ENCODE peak calls at places on chromosomes 4 and X, in four cellular contexts. N, S, W and E are unnamed samples.

GRCh38 chr4:3371038-3371437 is 70.7 kb upstream of the HGFAC start:
- DNase-seq in N (no peak), S (no peak), W (no peak), E (peak)

GRCh38 chr4:184787766-184788503 is 37.8 kb downstream of the ACSL1 start:
- DNase-seq in N (no peak), S (no peak), W (no peak), E (no peak)

GRCh38 chr4:3877236-3877635 is 111.1 kb downstream of the ADRA2C start:
- DNase-seq in N (no peak), S (no peak), W (no peak), E (no peak)

GRCh38 chrX:47751670-47752069 is 85.0 kb upstream of the ZNF81 start:
- DNase-seq in N (peak), S (peak), W (no peak), E (peak)

GRCh38 chr4:137124278-137124932 is 407.9 kb downstream of the PCDH18 start:
- DNase-seq in N (no peak), S (no peak), W (peak), E (peak)

GRCh38 chr4:4923208-4923607 is 63.7 kb downstream of the MSX1 start:
- DNase-seq in N (no peak), S (no peak), W (no peak), E (peak)

GRCh38 chr4:176065365-176066249 is at the start of gene WDR17:
- DNase-seq in N (peak), S (peak), W (peak), E (peak)

GRCh38 chrX:134695999-134696398 is 37.7 kb upstream of the PLAC1 start:
- DNase-seq in N (no peak), S (no peak), W (no peak), E (no peak)

GRCh38 chr4:151316645-151317044 is 8.8 kb downstream of the SH3D19 start:
- DNase-seq in N (no peak), S (no peak), W (no peak), E (no peak)

GRCh38 chr4:45280121-45280520 is 553.8 kb upstream of the GNPDA2 start:
- DNase-seq in N (no peak), S (no peak), W (no peak), E (no peak)

GRCh38 chr4:41070516-41071281 is 143.6 kb downstream of the APBB2 start:
- DNase-seq in N (no peak), S (no peak), W (peak), E (no peak)

GRCh38 chrX:46626566-46626965 is 53.0 kb downstream of the CHST7 start:
- DNase-seq in N (no peak), S (no peak), W (no peak), E (no peak)

GRCh38 chr4:123411976-123412589 is 15.5 kb downstream of the SPRY1 start:
- DNase-seq in N (no peak), S (no peak), W (no peak), E (no peak)

GRCh38 chr4:66655505-66655904 is 889.8 kb downstream of the CENPC start:
- DNase-seq in N (no peak), S (no peak), W (no peak), E (no peak)

GRCh38 chr4:132001542-132001941 is 1147.6 kb upstream of the PCDH10 start:
- DNase-seq in N (no peak), S (no peak), W (peak), E (no peak)

GRCh38 chr4:38131371-38132139 is 171.4 kb downstream of the PTTG2 start:
- DNase-seq in N (peak), S (no peak), W (no peak), E (peak)

GRCh38 chr4:139696491-139696890 is 30.9 kb downstream of the MGST2 start:
- DNase-seq in N (no peak), S (no peak), W (no peak), E (no peak)

GRCh38 chr4:5990446-5991160 is 27.6 kb downstream of the C4orf50 start:
- DNase-seq in N (peak), S (no peak), W (no peak), E (no peak)

GRCh38 chr4:2413821-2414610 is 4.4 kb downstream of the ZFYVE28 start:
- DNase-seq in N (peak), S (peak), W (no peak), E (peak)

GRCh38 chr4:169658970-169659735 is 38.8 kb downstream of the CLCN3 start:
- DNase-seq in N (no peak), S (no peak), W (no peak), E (peak)

GRCh38 chrX:47217121-47217851 is 1.2 kb upstream of the CDK16 start:
- DNase-seq in N (peak), S (no peak), W (peak), E (peak)

GRCh38 chr4:3346146-3346545 is 53.3 kb downstream of the RGS12 start:
- DNase-seq in N (no peak), S (no peak), W (peak), E (peak)

GRCh38 chrX:104864296-104864695 is 298.3 kb downstream of the IL1RAPL2 start:
- DNase-seq in N (no peak), S (no peak), W (no peak), E (no peak)

GRCh38 chr4:123349401-123350190 is 47.0 kb upstream of the SPRY1 start:
- DNase-seq in N (no peak), S (no peak), W (no peak), E (peak)

GRCh38 chr4:161252520-161253141 is 911.2 kb downstream of the FSTL5 start:
- DNase-seq in N (no peak), S (no peak), W (peak), E (peak)

GRCh38 chr4:142396279-142396678 is 449.8 kb downstream of the INPP4B start:
- DNase-seq in N (no peak), S (no peak), W (peak), E (no peak)

GRCh38 chrX:49627030-49627777 is 28.4 kb downstream of the GAGE1 start:
- DNase-seq in N (peak), S (peak), W (no peak), E (peak)

GRCh38 chr4:21652508-21653108 is 296.0 kb downstream of the KCNIP4 start:
- DNase-seq in N (no peak), S (no peak), W (no peak), E (no peak)

GRCh38 chr4:178415925-178416324 is 973.7 kb upstream of the AGA start:
- DNase-seq in N (peak), S (no peak), W (no peak), E (no peak)

GRCh38 chrX:49155243-49155899 is 7.2 kb upstream of the MAGIX start:
- DNase-seq in N (peak), S (peak), W (peak), E (peak)

GRCh38 chrX:29662759-29663503 is 552.4 kb upstream of the MAGEB2 start:
- DNase-seq in N (no peak), S (no peak), W (peak), E (peak)

GRCh38 chr4:143354990-143355389 is 18.3 kb downstream of the GAB1 start:
- DNase-seq in N (no peak), S (no peak), W (no peak), E (no peak)

GRCh38 chr4:42401171-42401570 is 3.9 kb downstream of the SHISA3 start:
- DNase-seq in N (no peak), S (no peak), W (no peak), E (peak)

GRCh38 chrX:9429767-9430166 is 35.1 kb upstream of the TBL1X start:
- DNase-seq in N (no peak), S (no peak), W (no peak), E (no peak)

GRCh38 chrX:77731821-77732419 is 54.1 kb downstream of the ATRX start:
- DNase-seq in N (no peak), S (no peak), W (no peak), E (peak)

GRCh38 chrX:77733342-77733741 is 52.7 kb downstream of the ATRX start:
- DNase-seq in N (no peak), S (no peak), W (no peak), E (no peak)
- H4K5ac ChIP-seq in N (no peak), S (no peak), W (no peak), E (no peak)

GRCh38 chr4:110623710-110624015 is 786 bp upstream of the PITX2 start:
- DNase-seq in N (no peak), S (no peak), W (no peak), E (no peak)

GRCh38 chr4:110621328-110621812 is 1.5 kb downstream of the PITX2 start:
- DNase-seq in N (no peak), S (no peak), W (no peak), E (peak)

GRCh38 chr4:110624016-110624770 is 1.3 kb upstream of the PITX2 start:
- DNase-seq in N (no peak), S (no peak), W (no peak), E (peak)

GRCh38 chr4:110621839-110622751 is 782 bp downstream of the PITX2 start:
- DNase-seq in N (peak), S (peak), W (no peak), E (peak)

GRCh38 chr4:110622841-110623709 is at the start of gene PITX2:
- DNase-seq in N (peak), S (peak), W (peak), E (peak)
- H3K9ac ChIP-seq in N (no peak), S (no peak), W (peak), E (peak)

GRCh38 chrX:16870861-16871584 is 861 bp upstream of the RBBP7 start:
- DNase-seq in N (peak), S (peak), W (no peak), E (peak)
- H2AK5ac ChIP-seq in N (no peak), S (no peak), W (no peak), E (no peak)

GRCh38 chr4:183157215-183157614 is 58.2 kb downstream of the WWC2 start:
- DNase-seq in N (no peak), S (no peak), W (no peak), E (peak)

GRCh38 chr4:183149968-183150539 is 51.0 kb downstream of the WWC2 start:
- DNase-seq in N (no peak), S (no peak), W (no peak), E (no peak)

GRCh38 chr4:183155450-183156184 is 56.6 kb downstream of the WWC2 start:
- DNase-seq in N (no peak), S (no peak), W (no peak), E (no peak)

GRCh38 chr4:183154701-183155391 is 55.8 kb downstream of the WWC2 start:
- DNase-seq in N (no peak), S (no peak), W (peak), E (peak)

GRCh38 chr4:183153190-183153916 is 54.3 kb downstream of the WWC2 start:
- DNase-seq in N (no peak), S (no peak), W (no peak), E (peak)
- H4K5ac ChIP-seq in N (no peak), S (no peak), W (no peak), E (no peak)

GRCh38 chr4:64824591-64824990 is 415.3 kb upstream of the TECRL start:
- DNase-seq in N (no peak), S (no peak), W (no peak), E (no peak)
- H3K9ac ChIP-seq in N (no peak), S (no peak), W (no peak), E (no peak)

DNA sequence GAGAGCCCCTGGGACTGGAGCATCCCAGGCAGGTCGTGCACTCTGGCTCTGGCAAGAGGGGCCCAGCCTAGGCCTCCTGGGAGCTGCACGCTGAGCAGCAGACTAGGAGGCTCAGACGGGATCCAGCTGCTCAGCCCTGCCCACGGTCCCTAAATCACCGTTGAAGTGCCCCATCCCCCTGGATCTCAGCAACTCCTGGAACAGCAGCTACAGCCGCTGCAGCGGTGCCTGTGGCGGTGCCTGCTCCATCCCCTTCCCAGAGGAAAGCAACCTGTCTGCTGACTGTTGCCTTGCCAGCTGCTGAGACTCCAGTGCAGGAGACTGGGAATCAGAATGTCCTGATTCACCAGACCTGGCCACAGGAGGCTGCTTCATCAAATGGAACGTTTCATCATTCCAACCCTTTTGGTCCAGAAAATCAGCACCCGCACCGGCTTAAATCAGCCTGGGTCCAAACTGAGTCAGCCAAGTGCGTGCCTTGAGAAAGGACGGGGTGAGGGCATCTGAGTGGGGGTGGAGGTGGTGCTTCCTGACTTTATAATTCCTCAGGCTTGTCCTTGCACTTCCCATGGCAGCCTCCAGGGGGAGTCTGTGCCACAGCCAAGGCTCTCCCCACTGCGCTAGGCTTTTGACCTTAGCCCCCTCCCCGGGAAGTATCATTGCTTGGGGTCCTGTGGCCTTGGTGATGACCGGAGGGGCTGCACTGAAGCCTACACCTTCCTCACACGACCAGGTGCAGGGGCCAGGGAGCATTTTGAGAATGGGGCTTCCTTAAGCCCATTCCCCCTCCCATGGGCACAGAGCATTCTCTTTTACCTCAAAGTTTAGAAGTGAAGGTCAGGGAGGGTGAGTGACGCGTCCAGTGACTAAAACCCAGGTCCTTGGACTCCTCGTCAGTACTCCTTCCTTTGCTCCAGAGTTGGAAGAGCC is 6.5 kb downstream of the ZNF185 start:
- DNase-seq in N (peak), S (peak), W (peak), E (peak)
- H2AK5ac ChIP-seq in N (no peak), S (no peak), W (no peak), E (no peak)

GRCh38 chr4:138307319-138307718 is 65.2 kb upstream of the SLC7A11 start:
- DNase-seq in N (no peak), S (no peak), W (no peak), E (no peak)
- H4K5ac ChIP-seq in N (no peak), S (no peak), W (no peak), E (no peak)

DNA sequence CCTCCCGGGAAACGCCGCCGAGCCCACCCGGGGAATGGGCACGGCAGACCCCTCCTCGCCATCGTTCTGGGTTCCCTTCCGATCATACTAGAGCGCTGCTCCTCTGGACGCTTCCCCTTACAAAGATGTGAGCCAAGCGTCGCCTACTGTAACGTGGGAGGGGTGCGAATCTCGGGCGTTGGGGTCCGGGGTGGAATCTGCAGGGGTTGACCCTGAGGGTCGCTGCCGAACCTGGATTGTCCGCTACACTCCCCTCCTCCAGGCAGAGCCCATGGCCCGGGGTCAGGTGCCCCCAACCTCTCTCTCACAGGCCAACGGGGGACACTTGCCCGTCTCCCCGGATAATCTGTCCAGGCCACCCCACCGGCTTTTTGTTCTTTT is 13.8 kb downstream of the BCOR start:
- DNase-seq in N (no peak), S (no peak), W (no peak), E (no peak)
- H3K9ac ChIP-seq in N (no peak), S (peak), W (no peak), E (peak)

DNA sequence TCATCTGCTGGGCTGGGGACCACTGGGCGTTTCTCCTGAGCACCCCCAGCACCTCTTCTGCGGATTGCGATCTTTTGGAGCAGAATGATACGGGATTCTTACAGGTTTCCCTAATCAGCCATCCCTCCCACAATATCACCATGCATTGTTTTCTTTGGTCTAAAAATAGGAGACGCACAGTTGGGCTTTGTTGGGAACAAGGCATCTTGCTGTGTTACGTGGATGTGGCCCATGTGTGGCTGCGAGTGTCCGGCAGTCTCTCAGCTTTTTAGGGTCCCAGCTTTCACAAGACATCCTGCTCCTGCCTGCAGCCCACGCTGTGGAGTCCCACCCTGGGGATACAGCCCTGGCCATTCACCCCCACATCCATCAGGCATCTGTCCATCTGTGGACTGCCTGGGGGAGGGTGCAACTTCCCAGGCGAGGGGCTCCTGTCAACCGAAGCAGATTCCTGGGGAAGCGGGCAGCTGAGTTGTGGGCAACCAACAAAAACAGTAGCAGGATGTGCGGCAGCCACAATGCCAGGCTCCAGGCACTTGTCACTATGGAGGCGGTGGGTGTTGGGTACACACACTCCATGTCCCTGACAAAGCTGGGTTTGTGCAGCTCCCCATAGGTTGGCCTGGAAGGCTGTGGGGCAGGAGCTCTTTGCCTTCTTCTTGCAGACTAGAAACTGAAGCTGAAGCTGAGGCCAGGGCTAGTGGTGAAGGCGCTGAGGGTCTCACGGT is 185.5 kb upstream of the PSAPL1 start:
- DNase-seq in N (no peak), S (no peak), W (no peak), E (no peak)
- H2AK5ac ChIP-seq in N (no peak), S (no peak), W (no peak), E (no peak)